ENCODE peak calls at places on chromosomes 4 and X, in ten cellular contexts. One of them, this sample, is unnamed.

GRCh38 chr4:69957209-69957608 is 8.3 kb downstream of the CSN2 start:
- DNase-seq in astrocyte: no peak
- DNase-seq in PC-3: no peak
- DNase-seq in fibroblast of lung: no peak
- DNase-seq in GM12878: no peak
- DNase-seq in HCT116: no peak
- DNase-seq in MM.1S: no peak
- DNase-seq in IMR-90: no peak
- DNase-seq in neural progenitor cell: no peak
- DNase-seq in kidney: no peak
- DNase-seq in this sample: no peak

GRCh38 chr4:2428496-2429213 is 9.9 kb downstream of the CFAP99 start:
- DNase-seq in fibroblast of lung: no peak
- DNase-seq in astrocyte: no peak
- DNase-seq in neural progenitor cell: no peak
- DNase-seq in HCT116: no peak
- DNase-seq in PC-3: no peak
- DNase-seq in IMR-90: no peak
- DNase-seq in MM.1S: no peak
- DNase-seq in kidney: peak; percentile 73
- DNase-seq in GM12878: no peak
- DNase-seq in this sample: no peak

GRCh38 chrX:27966955-27967354 is 14.3 kb downstream of the DCAF8L1 start:
- DNase-seq in MM.1S: no peak
- DNase-seq in fibroblast of lung: peak; percentile 87
- DNase-seq in HCT116: no peak
- DNase-seq in kidney: no peak
- DNase-seq in neural progenitor cell: no peak
- DNase-seq in GM12878: no peak
- DNase-seq in astrocyte: peak; percentile 18
- DNase-seq in PC-3: peak; percentile 55
- DNase-seq in IMR-90: peak; percentile 60
- DNase-seq in this sample: peak; percentile 65

GRCh38 chr4:2281575-2282343 is 19.9 kb upstream of the MXD4 start:
- DNase-seq in PC-3: no peak
- DNase-seq in HCT116: no peak
- DNase-seq in GM12878: peak; percentile 41
- DNase-seq in kidney: peak; percentile 62
- DNase-seq in fibroblast of lung: no peak
- DNase-seq in astrocyte: no peak
- DNase-seq in IMR-90: no peak
- DNase-seq in neural progenitor cell: no peak
- DNase-seq in MM.1S: peak; percentile 93
- DNase-seq in this sample: no peak

GRCh38 chr4:153198739-153199138 is 5.5 kb upstream of the TRIM2 start:
- DNase-seq in kidney: no peak
- DNase-seq in neural progenitor cell: no peak
- DNase-seq in astrocyte: no peak
- DNase-seq in PC-3: no peak
- DNase-seq in GM12878: no peak
- DNase-seq in fibroblast of lung: no peak
- DNase-seq in HCT116: no peak
- DNase-seq in IMR-90: no peak
- DNase-seq in MM.1S: no peak
- DNase-seq in this sample: no peak

GRCh38 chr4:157012781-157013180 is 41.2 kb upstream of the PDGFC start:
- DNase-seq in IMR-90: peak; percentile 79
- DNase-seq in fibroblast of lung: no peak
- DNase-seq in PC-3: peak; percentile 20
- DNase-seq in MM.1S: no peak
- DNase-seq in astrocyte: peak; percentile 94
- DNase-seq in GM12878: no peak
- DNase-seq in kidney: no peak
- DNase-seq in neural progenitor cell: no peak
- DNase-seq in HCT116: no peak
- DNase-seq in this sample: peak; percentile 63

GRCh38 chr4:146545102-146545501 is 23.4 kb upstream of the SLC10A7 start:
- DNase-seq in MM.1S: peak; percentile 54
- DNase-seq in kidney: no peak
- DNase-seq in astrocyte: no peak
- DNase-seq in HCT116: no peak
- DNase-seq in IMR-90: peak; percentile 29
- DNase-seq in fibroblast of lung: peak; percentile 27
- DNase-seq in neural progenitor cell: peak; percentile 42
- DNase-seq in GM12878: no peak
- DNase-seq in PC-3: peak; percentile 61
- DNase-seq in this sample: peak; percentile 33

GRCh38 chr4:76311896-76312331 is 5.4 kb downstream of the STBD1 start:
- DNase-seq in MM.1S: no peak
- DNase-seq in kidney: no peak
- DNase-seq in neural progenitor cell: no peak
- DNase-seq in fibroblast of lung: no peak
- DNase-seq in GM12878: no peak
- DNase-seq in astrocyte: no peak
- DNase-seq in PC-3: no peak
- DNase-seq in HCT116: no peak
- DNase-seq in IMR-90: no peak
- DNase-seq in this sample: peak; percentile 22

DNA sequence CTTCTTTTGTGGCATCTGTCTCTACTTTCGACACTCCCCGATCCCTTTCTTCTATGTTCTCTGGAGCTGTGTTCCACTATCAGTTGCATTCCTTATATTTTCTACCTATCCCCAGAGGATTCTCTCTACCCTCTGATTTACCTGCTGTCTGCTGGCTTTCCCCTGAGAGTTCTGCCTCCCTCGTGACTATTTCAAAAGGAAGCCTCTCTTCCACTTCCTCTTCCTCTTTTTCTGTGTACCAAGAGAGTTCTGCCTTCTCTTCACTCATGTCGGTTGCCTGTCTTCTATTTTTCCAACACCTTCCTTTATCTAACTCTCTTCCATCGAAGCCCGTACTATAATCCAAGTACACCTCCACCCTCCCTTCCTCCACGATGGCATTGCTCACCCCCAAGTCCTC is 631.7 kb downstream of the SMARCA1 start:
- DNase-seq in neural progenitor cell: no peak
- DNase-seq in GM12878: no peak
- DNase-seq in PC-3: no peak
- DNase-seq in fibroblast of lung: no peak
- DNase-seq in astrocyte: no peak
- DNase-seq in HCT116: no peak
- DNase-seq in MM.1S: no peak
- DNase-seq in IMR-90: no peak
- DNase-seq in kidney: no peak
- DNase-seq in this sample: no peak
- H3K9ac ChIP-seq in neural progenitor cell: no peak overlapping the region
- H3K9ac ChIP-seq in GM12878: no peak overlapping the region
- H3K9ac ChIP-seq in PC-3: no peak overlapping the region
- H3K9ac ChIP-seq in fibroblast of lung: no peak overlapping the region
- H3K9ac ChIP-seq in astrocyte: no peak overlapping the region
- H3K9ac ChIP-seq in HCT116: no peak overlapping the region
- H3K9ac ChIP-seq in MM.1S: no peak overlapping the region
- H3K9ac ChIP-seq in IMR-90: no peak overlapping the region
- H3K9ac ChIP-seq in kidney: no peak overlapping the region
- H3K9ac ChIP-seq in this sample: no peak overlapping the region

DNA sequence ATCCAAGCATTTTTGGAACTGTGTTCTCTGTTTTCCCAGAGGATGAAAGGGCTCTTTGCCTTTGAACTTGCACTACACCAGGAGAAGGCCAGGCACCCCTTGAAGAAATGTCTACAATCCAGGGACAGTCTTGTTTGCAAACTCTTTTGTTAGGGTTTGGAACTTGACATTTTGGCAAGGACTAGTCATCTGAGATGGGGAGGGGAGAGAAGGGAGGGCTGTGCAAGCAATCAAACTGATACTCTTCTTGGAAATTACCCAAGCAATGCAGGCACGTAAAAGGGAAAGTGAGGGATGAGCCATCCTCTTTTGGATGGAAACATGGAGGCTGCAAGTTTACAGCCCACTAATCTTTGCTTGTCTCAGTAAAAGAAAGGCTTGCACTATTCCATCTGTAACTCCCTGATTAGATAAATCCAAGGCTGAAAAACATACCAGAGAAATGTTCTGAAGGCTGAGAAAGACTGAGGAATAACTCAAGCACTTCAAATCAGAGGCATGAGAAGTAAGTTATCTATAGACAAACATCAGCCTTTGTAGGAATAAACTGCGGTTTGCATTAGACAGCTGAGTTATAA is 140.9 kb downstream of the TSPAN5 start:
- DNase-seq in MM.1S: no peak
- DNase-seq in fibroblast of lung: peak; percentile 87
- DNase-seq in kidney: no peak
- DNase-seq in astrocyte: peak; percentile 83
- DNase-seq in HCT116: no peak
- DNase-seq in IMR-90: peak; percentile 89
- DNase-seq in neural progenitor cell: no peak
- DNase-seq in PC-3: peak; percentile 30
- DNase-seq in GM12878: no peak
- DNase-seq in this sample: peak; percentile 48
- H3K4me1 ChIP-seq in MM.1S: no peaks in the 10 kb centered on the region
- H3K4me1 ChIP-seq in fibroblast of lung: peaks cover 38% of the 10 kb centered on the region
- H3K4me1 ChIP-seq in kidney: no peaks in the 10 kb centered on the region
- H3K4me1 ChIP-seq in astrocyte: peaks cover 76% of the 10 kb centered on the region
- H3K4me1 ChIP-seq in HCT116: peaks cover 62% of the 10 kb centered on the region
- H3K4me1 ChIP-seq in IMR-90: peaks cover 47% of the 10 kb centered on the region
- H3K4me1 ChIP-seq in neural progenitor cell: peaks cover 21% of the 10 kb centered on the region
- H3K4me1 ChIP-seq in PC-3: peaks cover 36% of the 10 kb centered on the region
- H3K4me1 ChIP-seq in GM12878: peaks cover 6% of the 10 kb centered on the region
- H3K4me1 ChIP-seq in this sample: peaks cover 54% of the 10 kb centered on the region

GRCh38 chrX:48068096-48068887 is 3.1 kb downstream of the ZNF630 start:
- DNase-seq in GM12878: no peak
- DNase-seq in IMR-90: no peak
- DNase-seq in PC-3: no peak
- DNase-seq in fibroblast of lung: no peak
- DNase-seq in neural progenitor cell: no peak
- DNase-seq in kidney: no peak
- DNase-seq in astrocyte: no peak
- DNase-seq in HCT116: no peak
- DNase-seq in MM.1S: no peak
- DNase-seq in this sample: no peak

GRCh38 chrX:48071986-48072605 is 656 bp upstream of the ZNF630 start:
- DNase-seq in PC-3: no peak
- DNase-seq in GM12878: no peak
- DNase-seq in fibroblast of lung: no peak
- DNase-seq in kidney: no peak
- DNase-seq in astrocyte: no peak
- DNase-seq in HCT116: no peak
- DNase-seq in MM.1S: no peak
- DNase-seq in neural progenitor cell: no peak
- DNase-seq in IMR-90: no peak
- DNase-seq in this sample: no peak

GRCh38 chrX:48076343-48076742 is 4.9 kb upstream of the ZNF630 start:
- DNase-seq in astrocyte: no peak
- DNase-seq in kidney: no peak
- DNase-seq in GM12878: no peak
- DNase-seq in fibroblast of lung: no peak
- DNase-seq in neural progenitor cell: no peak
- DNase-seq in IMR-90: no peak
- DNase-seq in HCT116: no peak
- DNase-seq in PC-3: no peak
- DNase-seq in MM.1S: no peak
- DNase-seq in this sample: no peak

DNA sequence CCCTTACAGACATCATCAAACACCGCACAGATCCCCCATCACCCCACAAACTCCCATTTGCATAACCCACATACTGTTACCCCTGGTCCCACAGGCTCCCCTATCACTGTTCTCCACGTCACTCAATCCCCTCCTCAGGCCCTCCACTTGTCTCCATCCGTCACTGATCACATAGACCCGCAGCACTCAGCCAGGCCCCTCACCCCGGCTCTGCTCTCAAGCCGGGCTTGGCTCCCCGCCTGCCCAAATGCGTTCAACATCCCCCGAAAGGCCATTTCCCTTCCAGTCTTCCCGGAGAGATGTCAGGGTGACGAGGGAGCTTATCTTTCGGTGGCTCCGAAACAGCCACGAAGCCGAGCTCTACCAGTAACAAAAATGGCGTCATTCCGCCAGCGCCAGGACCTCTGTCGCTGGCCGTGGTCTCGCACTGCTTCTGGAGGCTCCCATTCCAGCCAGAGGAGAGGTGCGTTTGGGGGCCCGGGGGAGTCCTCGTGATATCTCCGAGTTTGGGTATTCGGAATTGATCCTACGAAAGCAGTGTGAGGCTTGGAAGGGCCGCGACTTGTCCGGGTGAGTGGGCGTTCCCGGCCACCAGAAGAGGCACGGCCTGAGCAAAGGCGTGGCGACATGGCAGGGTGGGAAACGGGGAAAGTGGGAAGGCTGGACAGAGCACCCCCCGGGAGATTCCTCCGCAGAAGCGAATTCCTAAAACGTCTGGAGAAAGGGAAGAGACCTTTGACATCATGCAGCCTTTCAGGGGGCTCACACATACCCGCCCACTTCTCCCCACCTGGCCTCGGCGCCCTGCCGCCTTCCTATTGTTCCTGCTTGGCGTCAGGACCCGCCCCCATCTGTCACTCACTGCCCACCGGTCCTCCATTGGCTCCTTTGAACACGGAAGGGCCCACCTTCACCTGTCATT is at the start of gene ZNF630:
- DNase-seq in kidney: peak; percentile 89
- DNase-seq in PC-3: peak; percentile 72
- DNase-seq in IMR-90: peak; percentile 6
- DNase-seq in HCT116: no peak
- DNase-seq in fibroblast of lung: peak; percentile 24
- DNase-seq in neural progenitor cell: peak; percentile 79
- DNase-seq in MM.1S: peak; percentile 78
- DNase-seq in GM12878: peak; percentile 43
- DNase-seq in astrocyte: peak; percentile 59
- DNase-seq in this sample: peak; percentile 28
- H3K4me3 ChIP-seq in kidney: peak within 1 kb of the TSS; percentile 81
- H3K4me3 ChIP-seq in PC-3: peak within 1 kb of the TSS; percentile 98
- H3K4me3 ChIP-seq in IMR-90: peak within 1 kb of the TSS; percentile 83
- H3K4me3 ChIP-seq in HCT116: no peak within 1 kb of the TSS
- H3K4me3 ChIP-seq in fibroblast of lung: peak within 1 kb of the TSS; percentile 62
- H3K4me3 ChIP-seq in neural progenitor cell: peak within 1 kb of the TSS; percentile 55
- H3K4me3 ChIP-seq in MM.1S: peak within 1 kb of the TSS; percentile 74
- H3K4me3 ChIP-seq in GM12878: peak within 1 kb of the TSS; percentile 66
- H3K4me3 ChIP-seq in astrocyte: peak within 1 kb of the TSS; percentile 72
- H3K4me3 ChIP-seq in this sample: peak within 1 kb of the TSS; percentile 87

DNA sequence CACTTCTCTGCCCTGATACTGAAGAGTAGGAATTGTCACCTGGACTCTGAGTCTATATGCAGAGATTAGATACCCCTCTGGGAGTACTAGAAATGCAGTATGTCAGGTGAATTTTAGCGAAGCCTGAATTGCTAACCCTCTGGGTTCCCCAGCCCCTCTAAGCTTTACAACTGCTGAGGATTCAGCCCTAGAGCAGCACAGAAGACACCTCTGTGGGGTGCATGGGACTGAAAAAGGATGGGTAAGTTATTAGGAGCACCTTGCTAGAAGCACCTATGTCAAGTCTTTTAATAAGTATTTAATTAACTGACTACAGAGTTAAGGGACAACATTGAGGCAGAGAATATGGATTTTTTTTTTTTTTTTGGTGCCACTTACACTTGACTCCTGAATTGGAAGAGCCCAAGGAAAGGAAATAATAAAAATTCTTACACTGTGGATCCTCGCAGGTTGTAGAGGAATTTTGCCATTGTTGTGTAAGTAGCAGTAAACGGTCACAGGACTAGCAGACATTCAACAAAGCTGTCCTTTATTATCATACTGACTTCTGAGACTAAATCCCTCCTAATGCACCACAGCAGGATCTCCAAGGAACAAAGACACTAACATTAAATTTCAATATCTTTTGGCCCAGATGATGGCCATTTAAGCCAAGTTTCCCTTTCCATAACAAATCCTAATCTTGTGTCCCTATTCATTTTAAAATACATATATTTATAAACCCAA is 253.2 kb downstream of the ANKRD50 start:
- DNase-seq in GM12878: no peak
- DNase-seq in MM.1S: no peak
- DNase-seq in fibroblast of lung: no peak
- DNase-seq in HCT116: no peak
- DNase-seq in IMR-90: no peak
- DNase-seq in neural progenitor cell: peak; percentile 50
- DNase-seq in astrocyte: no peak
- DNase-seq in PC-3: no peak
- DNase-seq in kidney: no peak
- DNase-seq in this sample: no peak
- H3K9ac ChIP-seq in GM12878: no peak overlapping the region
- H3K9ac ChIP-seq in MM.1S: no peak overlapping the region
- H3K9ac ChIP-seq in fibroblast of lung: no peak overlapping the region
- H3K9ac ChIP-seq in HCT116: no peak overlapping the region
- H3K9ac ChIP-seq in IMR-90: no peak overlapping the region
- H3K9ac ChIP-seq in neural progenitor cell: no peak overlapping the region
- H3K9ac ChIP-seq in astrocyte: no peak overlapping the region
- H3K9ac ChIP-seq in PC-3: no peak overlapping the region
- H3K9ac ChIP-seq in kidney: no peak overlapping the region
- H3K9ac ChIP-seq in this sample: no peak overlapping the region